ENCODE peak calls at places on chromosomes 4 and X, in five cellular contexts. K is left lung; I is heart left ventricle; J is esophagus squamous epithelium; T is CD8-positive, alpha-beta T cell. N is an unnamed sample.
A peak's percentile ranks its signal among the peaks of the same experiment; 100 is the strongest.

GRCh38 chrX:31181377-31182038 is 109.7 kb upstream of the FTHL17 start:
- DNase-seq in K (no peak), I (no peak), J (no peak), T (no peak), N (no peak)

GRCh38 chr4:128665514-128665913 is 144.0 kb upstream of the JADE1 start:
- DNase-seq in K (no peak), I (no peak), J (no peak), T (no peak), N (no peak)

GRCh38 chr4:153773236-153773690 is 13.4 kb upstream of the RNF175 start:
- DNase-seq in K (no peak), I (no peak), J (no peak), T (no peak), N (no peak)

GRCh38 chrX:134186362-134187121 is 50.4 kb upstream of the CCDC160 start:
- DNase-seq in K (no peak), I (no peak), J (no peak), T (no peak), N (no peak)

GRCh38 chr4:24471623-24472510 is 112.5 kb downstream of the DHX15 start:
- DNase-seq in K (no peak), I (peak; percentile 12), J (no peak), T (no peak), N (no peak)

GRCh38 chr4:108350332-108350731 is 181.6 kb upstream of the LEF1 start:
- DNase-seq in K (no peak), I (no peak), J (no peak), T (no peak), N (no peak)

GRCh38 chr4:26751004-26751403 is 109.6 kb upstream of the STIM2 start:
- DNase-seq in K (no peak), I (no peak), J (no peak), T (no peak), N (no peak)

GRCh38 chr4:45437381-45437780 is 686.5 kb downstream of the GABRG1 start:
- DNase-seq in K (no peak), I (no peak), J (no peak), T (no peak), N (no peak)

GRCh38 chr4:82890602-82890912 is 396 bp downstream of the SEC31A start:
- DNase-seq in K (no peak), I (no peak), J (no peak), T (no peak), N (no peak)

GRCh38 chr4:145840162-145840768 is 98.4 kb downstream of the ZNF827 start:
- DNase-seq in K (no peak), I (no peak), J (no peak), T (no peak), N (no peak)

GRCh38 chr4:102259081-102259480 is 86.2 kb downstream of the SLC39A8 start:
- DNase-seq in K (no peak), I (no peak), J (no peak), T (no peak), N (no peak)

GRCh38 chr4:105130945-105131344 is 15.7 kb upstream of the TET2 start:
- DNase-seq in K (no peak), I (no peak), J (no peak), T (no peak), N (no peak)

GRCh38 chr4:89579776-89580175 is 257.2 kb downstream of the SNCA start:
- DNase-seq in K (no peak), I (no peak), J (no peak), T (no peak), N (no peak)

GRCh38 chr4:84578540-84579409 is 4.2 kb upstream of the CDS1 start:
- DNase-seq in K (no peak), I (no peak), J (no peak), T (no peak), N (no peak)

GRCh38 chrX:18640686-18641085 is 31.2 kb downstream of the RS1 start:
- DNase-seq in K (no peak), I (no peak), J (no peak), T (no peak), N (no peak)

GRCh38 chr4:41963105-41963504 is 18.5 kb upstream of the DCAF4L1 start:
- DNase-seq in K (no peak), I (no peak), J (no peak), T (no peak), N (no peak)

GRCh38 chr4:134243742-134244713 is 42.4 kb upstream of the PABPC4L start:
- DNase-seq in K (no peak), I (no peak), J (no peak), T (no peak), N (no peak)

GRCh38 chr4:40333921-40334352 is 1.2 kb upstream of the CHRNA9 start:
- DNase-seq in K (no peak), I (no peak), J (no peak), T (no peak), N (no peak)

GRCh38 chr4:25842229-25842840 is 20.5 kb downstream of the SEL1L3 start:
- DNase-seq in K (no peak), I (no peak), J (no peak), T (no peak), N (no peak)

GRCh38 chr4:76108467-76109181 is 34.1 kb downstream of the ART3 start:
- DNase-seq in K (no peak), I (no peak), J (no peak), T (no peak), N (no peak)

GRCh38 chr4:153987291-153987690 is 198.4 kb upstream of the SFRP2 start:
- DNase-seq in K (no peak), I (no peak), J (no peak), T (no peak), N (no peak)

GRCh38 chrX:111123125-111123524 is 27.1 kb downstream of the PAK3 start:
- DNase-seq in K (no peak), I (no peak), J (no peak), T (no peak), N (no peak)

GRCh38 chr4:79678472-79679202 is 270.6 kb upstream of the GK2 start:
- DNase-seq in K (no peak), I (no peak), J (no peak), T (no peak), N (no peak)

GRCh38 chrX:68049466-68049865 is 383.8 kb downstream of the OPHN1 start:
- DNase-seq in K (no peak), I (no peak), J (no peak), T (no peak), N (no peak)

GRCh38 chrX:133544105-133544504 is 128.8 kb upstream of the GPC4 start:
- DNase-seq in K (no peak), I (no peak), J (no peak), T (no peak), N (no peak)

GRCh38 chr4:1621526-1621925 is 62.6 kb downstream of the FAM53A start:
- DNase-seq in K (no peak), I (no peak), J (no peak), T (no peak), N (no peak)

GRCh38 chrX:27186671-27187070 is 276.5 kb downstream of the PPP4R3C start:
- DNase-seq in K (no peak), I (no peak), J (no peak), T (no peak), N (no peak)

GRCh38 chr4:38058186-38058585 is 98.0 kb downstream of the PTTG2 start:
- DNase-seq in K (no peak), I (no peak), J (no peak), T (no peak), N (no peak)

GRCh38 chr4:2281575-2282343 is 19.9 kb upstream of the MXD4 start:
- DNase-seq in K (no peak), I (no peak), J (no peak), T (peak; percentile 82), N (no peak)

GRCh38 chr4:150305995-150306394 is 227.8 kb downstream of the DCLK2 start:
- DNase-seq in K (no peak), I (no peak), J (no peak), T (no peak), N (no peak)

GRCh38 chr4:2940267-2941137 is 22.7 kb downstream of the NOP14 start:
- DNase-seq in K (peak; percentile 30), I (no peak), J (no peak), T (no peak), N (peak; percentile 0)

GRCh38 chr4:169202878-169203277 is 67.9 kb downstream of the SH3RF1 start:
- DNase-seq in K (no peak), I (no peak), J (no peak), T (no peak), N (no peak)
- H3K4me1 ChIP-seq in K (peaks cover 18% of the 10 kb centered on the region), I (peaks cover 22% of the 10 kb centered on the region), J (no peaks in the 10 kb centered on the region), T (no peaks in the 10 kb centered on the region), N (peaks cover 21% of the 10 kb centered on the region)

DNA sequence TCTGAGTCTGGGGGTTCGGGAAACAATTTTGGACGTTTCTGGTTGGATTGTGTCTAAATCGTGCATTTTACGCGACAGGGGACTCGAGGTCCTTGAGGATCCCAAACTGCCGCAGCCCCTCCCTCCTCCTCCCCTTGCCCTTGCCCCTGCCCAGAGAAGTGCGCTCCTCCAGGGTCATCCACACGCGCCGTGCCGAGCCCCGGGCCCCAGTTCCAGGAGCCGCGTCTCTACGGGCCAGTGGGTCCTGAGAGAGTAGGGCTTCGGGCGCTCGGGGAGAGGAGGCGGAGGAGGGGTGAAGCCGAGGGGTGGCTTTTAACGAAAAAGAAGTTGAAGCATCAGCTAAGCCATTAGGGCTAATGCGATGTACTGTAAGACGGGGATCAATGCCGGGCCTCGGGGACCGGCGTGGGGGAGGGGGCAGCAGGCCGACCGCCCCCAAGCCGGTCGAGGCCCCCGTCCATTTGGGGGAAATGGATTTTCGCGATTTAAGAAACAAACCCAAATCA is 13.9 kb downstream of the HMX1 start:
- DNase-seq in K (no peak), I (no peak), J (no peak), T (no peak), N (no peak)
- H3K27me3 ChIP-seq in K (peaks cover 91% of the 10 kb centered on the region), I (peaks cover 100% of the 10 kb centered on the region), J (peaks cover 45% of the 10 kb centered on the region), T (peaks cover 5% of the 10 kb centered on the region), N (no peaks in the 10 kb centered on the region)

GRCh38 chr4:143555676-143556075 is 42.2 kb downstream of the SMARCA5 start:
- DNase-seq in K (no peak), I (no peak), J (no peak), T (no peak), N (no peak)

GRCh38 chr4:143558286-143558685 is 44.8 kb downstream of the SMARCA5 start:
- DNase-seq in K (no peak), I (no peak), J (no peak), T (no peak), N (no peak)

GRCh38 chr4:143558823-143559756 is 45.6 kb downstream of the SMARCA5 start:
- DNase-seq in K (peak; percentile 80), I (peak; percentile 66), J (no peak), T (peak; percentile 42), N (no peak)

GRCh38 chr4:143564472-143564871 is 51.0 kb downstream of the SMARCA5 start:
- DNase-seq in K (no peak), I (no peak), J (no peak), T (no peak), N (no peak)

GRCh38 chr4:143559757-143560147 is 46.2 kb downstream of the SMARCA5 start:
- DNase-seq in K (no peak), I (no peak), J (no peak), T (no peak), N (no peak)
- TF ChIP-seq CTCF in K (no peak), I (no peak), J (no peak), T (no peak), N (no peak)

GRCh38 chr4:123462007-123462406 is 65.4 kb downstream of the SPRY1 start:
- DNase-seq in K (no peak), I (no peak), J (no peak), T (no peak), N (no peak)

GRCh38 chr4:123468479-123469031 is 72.0 kb downstream of the SPRY1 start:
- DNase-seq in K (no peak), I (no peak), J (no peak), T (no peak), N (no peak)

GRCh38 chr4:123463869-123464268 is 67.3 kb downstream of the SPRY1 start:
- DNase-seq in K (no peak), I (no peak), J (no peak), T (no peak), N (no peak)

GRCh38 chr4:123466080-123466785 is 69.6 kb downstream of the SPRY1 start:
- DNase-seq in K (no peak), I (no peak), J (no peak), T (no peak), N (no peak)

GRCh38 chr4:123465416-123465815 is 68.8 kb downstream of the SPRY1 start:
- DNase-seq in K (no peak), I (no peak), J (no peak), T (no peak), N (no peak)
- H3K4me1 ChIP-seq in K (no peaks in the 10 kb centered on the region), I (no peaks in the 10 kb centered on the region), J (no peaks in the 10 kb centered on the region), T (no peaks in the 10 kb centered on the region), N (no peaks in the 10 kb centered on the region)

N was measured in thoracic aorta.